ENCODE peak calls at places on chromosomes 16 and 17, in four cellular contexts. K, W, E and M are unnamed samples.

GRCh38 chr16:76800196-76800595 is 390.8 kb upstream of the MON1B start:
- DNase-seq in E (no peak), W (no peak), K (no peak), M (no peak)

GRCh38 chr16:67844441-67844840 is 2.3 kb upstream of the NUTF2 start:
- DNase-seq in W (no peak), E (no peak), K (no peak), M (peak; percentile 77)

GRCh38 chr16:19389246-19389645 is 28.4 kb upstream of the TMC5 start:
- DNase-seq in E (peak; percentile 80), K (peak; percentile 53), W (no peak), M (peak; percentile 35)

GRCh38 chr16:87982491-87983415 is 31.5 kb downstream of the BANP start:
- DNase-seq in W (no peak), K (no peak), E (no peak), M (no peak)

GRCh38 chr17:9150407-9151090 is 129.2 kb downstream of the NTN1 start:
- DNase-seq in W (no peak), E (no peak), K (no peak), M (no peak)

GRCh38 chr17:50094753-50095616 is at the start of gene PDK2:
- DNase-seq in K (peak; percentile 97), E (peak; percentile 96), W (peak; percentile 94), M (peak; percentile 80)

GRCh38 chr16:8892101-8892575 is 10.0 kb downstream of the LITAFD start:
- DNase-seq in W (no peak), K (no peak), E (no peak), M (no peak)

GRCh38 chr17:79792984-79793923 is 3.6 kb downstream of the CBX8 start:
- DNase-seq in E (no peak), K (no peak), W (no peak), M (no peak)

GRCh38 chr16:12319464-12320030 is 343.0 kb downstream of the SNX29 start:
- DNase-seq in W (no peak), K (peak; percentile 29), E (no peak), M (no peak)

GRCh38 chr16:86343111-86343642 is 167.2 kb upstream of the FOXF1 start:
- DNase-seq in E (peak; percentile 72), K (no peak), W (no peak), M (no peak)

GRCh38 chr16:56370836-56371235 is 54.5 kb downstream of the AMFR start:
- DNase-seq in E (no peak), K (no peak), W (no peak), M (no peak)

GRCh38 chr16:74480150-74481029 is 59.1 kb upstream of the CLEC18B start:
- DNase-seq in K (no peak), W (no peak), E (peak; percentile 83), M (peak; percentile 74)

GRCh38 chr17:57918017-57918895 is 37.0 kb downstream of the CUEDC1 start:
- DNase-seq in W (no peak), K (no peak), E (no peak), M (no peak)

GRCh38 chr17:50806141-50806643 is 29.2 kb upstream of the WFIKKN2 start:
- DNase-seq in E (no peak), K (no peak), W (no peak), M (no peak)

GRCh38 chr16:69865701-69866100 is 85.4 kb upstream of the CLEC18A start:
- DNase-seq in K (peak; percentile 65), W (no peak), E (no peak), M (no peak)

GRCh38 chr17:31140127-31140526 is 45.4 kb downstream of the NF1 start:
- DNase-seq in K (no peak), E (no peak), W (no peak), M (no peak)

GRCh38 chr17:46968896-46969295 is 10.2 kb downstream of the RPRML start:
- DNase-seq in K (no peak), E (no peak), W (no peak), M (no peak)

DNA sequence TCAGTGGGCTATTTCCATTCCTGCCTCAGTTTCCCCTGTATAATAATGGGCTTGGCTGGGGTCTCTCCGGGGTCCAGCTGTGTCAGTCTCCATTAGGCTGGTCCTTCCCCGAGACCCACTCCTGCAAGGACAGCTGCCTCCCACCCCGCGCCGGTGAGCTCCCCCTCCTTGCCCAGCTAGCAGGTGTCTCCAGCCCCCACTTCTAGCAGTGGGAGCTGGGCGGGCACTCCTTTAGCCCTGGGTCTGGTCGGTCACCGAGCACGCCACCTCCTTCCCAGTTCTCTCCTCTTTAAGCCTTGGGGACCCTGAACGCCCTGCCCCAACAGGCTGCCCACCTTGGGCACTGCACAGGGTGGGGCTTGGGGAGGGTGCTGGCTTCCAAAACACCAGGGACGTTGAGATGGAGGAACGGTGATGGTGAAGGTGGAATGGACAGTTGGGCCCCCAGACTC is 10.5 kb downstream of the TBX2 start:
- DNase-seq in K (no peak), W (no peak), E (no peak), M (no peak)
- H3K4me1 ChIP-seq in K (peaks cover 45% of the 10 kb centered on the region), W (peaks cover 36% of the 10 kb centered on the region), E (no peaks in the 10 kb centered on the region), M (no peaks in the 10 kb centered on the region)

GRCh38 chr16:473046-474043 is 47.9 kb downstream of the RAB11FIP3 start:
- DNase-seq in K (no peak), E (no peak), W (no peak), M (no peak)
- TF ChIP-seq CTCF in K (no peak), E (no peak), W (no peak), M (no peak)

DNA sequence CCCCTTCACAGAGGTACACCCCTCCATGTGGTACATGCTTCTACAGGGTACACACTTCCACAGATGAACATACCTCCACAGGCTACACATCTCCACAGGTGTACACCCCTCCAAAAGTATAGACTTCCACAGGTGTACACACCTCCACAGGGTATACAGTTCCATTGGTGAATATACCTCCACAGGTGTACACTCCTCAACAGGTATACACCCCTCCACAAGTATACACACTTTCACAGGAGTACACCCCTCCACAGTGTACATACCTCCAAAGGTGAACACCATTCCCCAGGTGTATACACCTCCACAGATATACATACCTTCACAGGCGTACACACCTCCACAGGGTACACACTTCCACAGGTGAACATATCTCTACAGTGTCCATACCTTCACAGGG is 9.4 kb downstream of the FOXN1 start:
- DNase-seq in W (no peak), K (no peak), E (no peak), M (no peak)
- H3K27me3 ChIP-seq in W (no peaks in the 10 kb centered on the region), K (no peaks in the 10 kb centered on the region), E (no peaks in the 10 kb centered on the region), M (peaks cover 39% of the 10 kb centered on the region)

GRCh38 chr17:63275318-63275967 is 170.7 kb downstream of the CYB561 start:
- DNase-seq in E (no peak), K (no peak), W (no peak), M (peak; percentile 96)
- H3K4me1 ChIP-seq in E (no peaks in the 10 kb centered on the region), K (peaks cover 10% of the 10 kb centered on the region), W (no peaks in the 10 kb centered on the region), M (peaks cover 55% of the 10 kb centered on the region)

GRCh38 chr17:39264119-39264518 is 38.4 kb upstream of the STAC2 start:
- DNase-seq in E (no peak), K (no peak), W (no peak), M (no peak)

GRCh38 chr17:39261286-39261685 is 35.5 kb upstream of the STAC2 start:
- DNase-seq in K (no peak), E (no peak), W (no peak), M (no peak)
- TF ChIP-seq CTCF in K (peak; percentile 27), E (no peak), W (peak; percentile 27), M (peak; percentile 39)

GRCh38 chr17:81811705-81812570 is 8.0 kb downstream of the GCGR start:
- DNase-seq in K (no peak), W (no peak), E (no peak), M (no peak)
- H3K27me3 ChIP-seq in K (peaks cover 29% of the 10 kb centered on the region), W (no peaks in the 10 kb centered on the region), E (no peaks in the 10 kb centered on the region), M (peaks cover 38% of the 10 kb centered on the region)

GRCh38 chr16:22623351-22623781 is 112.7 kb downstream of the NPIPB5 start:
- DNase-seq in E (no peak), K (no peak), W (no peak), M (no peak)

GRCh38 chr16:22624038-22624656 is 113.5 kb downstream of the NPIPB5 start:
- DNase-seq in W (no peak), K (no peak), E (no peak), M (no peak)

GRCh38 chr16:22624759-22625533 is 114.3 kb downstream of the NPIPB5 start:
- DNase-seq in K (no peak), W (no peak), E (no peak), M (peak; percentile 75)

GRCh38 chr16:22621571-22622148 is 111.0 kb downstream of the NPIPB5 start:
- DNase-seq in E (no peak), K (no peak), W (no peak), M (no peak)

DNA sequence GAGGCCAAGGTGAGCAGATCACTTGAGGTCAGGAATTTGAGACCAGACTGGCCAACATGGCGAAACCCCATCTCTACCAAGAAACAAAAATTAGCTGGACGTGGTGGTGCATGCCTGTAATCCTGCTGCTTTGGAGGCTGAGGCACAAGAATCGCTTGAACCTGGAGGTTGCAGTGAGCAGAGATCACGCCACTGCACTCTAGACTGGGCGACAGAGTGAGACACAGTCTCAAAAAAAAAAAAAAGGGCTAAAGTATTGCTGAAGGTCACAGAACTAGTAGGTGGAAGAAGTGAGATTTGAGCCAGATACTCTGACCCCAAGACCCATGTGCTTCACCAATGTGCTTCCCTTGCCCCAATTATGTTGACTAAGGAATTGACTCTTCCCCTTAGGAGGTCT is 112.0 kb downstream of the NPIPB5 start:
- DNase-seq in E (no peak), W (no peak), K (no peak), M (no peak)
- H3K4me1 ChIP-seq in E (no peaks in the 10 kb centered on the region), W (no peaks in the 10 kb centered on the region), K (no peaks in the 10 kb centered on the region), M (peaks cover 19% of the 10 kb centered on the region)

GRCh38 chr17:45895304-45895968 is 1.1 kb downstream of the MAPT start:
- DNase-seq in W (no peak), K (peak; percentile 30), E (no peak), M (peak; percentile 41)
- TF ChIP-seq CTCF in W (no peak), K (no peak), E (no peak), M (no peak)

GRCh38 chr16:3189869-3190268 is 1.9 kb downstream of the OR1F1 start:
- DNase-seq in E (no peak), K (no peak), W (no peak), M (no peak)
- H3K27me3 ChIP-seq in E (peaks cover 49% of the 10 kb centered on the region), K (peaks cover 95% of the 10 kb centered on the region), W (peaks cover 56% of the 10 kb centered on the region), M (no peaks in the 10 kb centered on the region)